ENCODE peak calls at places on chromosomes 11 and 22, in six cellular contexts. M, E, Y, D, G and V are unnamed samples.

GRCh38 chr11:88229303-88229702 is 54.1 kb upstream of the RAB38 start:
- DNase-seq in M (no peak), E (no peak), Y (no peak), D (no peak), G (no peak), V (no peak)

GRCh38 chr11:95282337-95282751 is 51.3 kb upstream of the SESN3 start:
- DNase-seq in M (no peak), E (no peak), Y (no peak), D (no peak), G (no peak), V (no peak)

GRCh38 chr11:122344281-122344680 is 228.3 kb upstream of the BLID start:
- DNase-seq in M (no peak), E (no peak), Y (no peak), D (peak), G (no peak), V (no peak)

GRCh38 chr22:47963660-47964059 is 1201.2 kb downstream of the TBC1D22A start:
- DNase-seq in M (no peak), E (no peak), Y (no peak), D (no peak), G (no peak), V (no peak)

GRCh38 chr11:11022126-11022730 is 164.4 kb upstream of the ZBED5 start:
- DNase-seq in M (no peak), E (peak), Y (peak), D (no peak), G (no peak), V (peak)

GRCh38 chr22:31753005-31753633 is 700 bp upstream of the DEPDC5 start:
- DNase-seq in M (no peak), E (peak), Y (peak), D (no peak), G (peak), V (no peak)

GRCh38 chr22:19632671-19633148 is 81.6 kb upstream of the SEPTIN5 start:
- DNase-seq in M (no peak), E (no peak), Y (no peak), D (no peak), G (no peak), V (no peak)

GRCh38 chr11:47101452-47101851 is 75.2 kb downstream of the ARFGAP2 start:
- DNase-seq in M (no peak), E (no peak), Y (no peak), D (no peak), G (no peak), V (no peak)

GRCh38 chr22:31829505-31829904 is 75.7 kb downstream of the DEPDC5 start:
- DNase-seq in M (no peak), E (no peak), Y (peak), D (peak), G (no peak), V (no peak)

GRCh38 chr22:48918585-48919186 is 909.0 kb downstream of the BRD1 start:
- DNase-seq in M (no peak), E (no peak), Y (no peak), D (no peak), G (no peak), V (peak)

GRCh38 chr22:17213976-17214375 is 5.3 kb downstream of the ADA2 start:
- DNase-seq in M (no peak), E (peak), Y (peak), D (no peak), G (no peak), V (no peak)

GRCh38 chr11:58900479-58901420 is 38.5 kb upstream of the GLYATL1 start:
- DNase-seq in M (peak), E (peak), Y (peak), D (no peak), G (peak), V (no peak)

GRCh38 chr11:109112748-109113378 is 309.1 kb upstream of the C11orf87 start:
- DNase-seq in M (no peak), E (no peak), Y (no peak), D (no peak), G (no peak), V (peak)

GRCh38 chr11:38667359-38667758 is 2069.3 kb upstream of the RAG2 start:
- DNase-seq in M (no peak), E (no peak), Y (no peak), D (no peak), G (no peak), V (no peak)

GRCh38 chr11:117771197-117771596 is 25.8 kb downstream of the DSCAML1 start:
- DNase-seq in M (no peak), E (no peak), Y (no peak), D (no peak), G (no peak), V (no peak)

GRCh38 chr11:114358711-114359110 is 41.6 kb downstream of the C11orf71 start:
- DNase-seq in M (no peak), E (peak), Y (no peak), D (no peak), G (no peak), V (no peak)

GRCh38 chr11:14425621-14426020 is 66.6 kb upstream of the RRAS2 start:
- DNase-seq in M (no peak), E (no peak), Y (no peak), D (no peak), G (no peak), V (no peak)

GRCh38 chr11:82046778-82047177 is 686.9 kb downstream of the FAM181B start:
- DNase-seq in M (no peak), E (no peak), Y (no peak), D (no peak), G (no peak), V (no peak)

GRCh38 chr11:11782532-11783110 is 59.2 kb upstream of the USP47 start:
- DNase-seq in M (no peak), E (peak), Y (no peak), D (no peak), G (no peak), V (peak)

GRCh38 chr22:46073683-46074504 is 76.4 kb upstream of the PPARA start:
- DNase-seq in M (no peak), E (peak), Y (no peak), D (no peak), G (no peak), V (peak)

GRCh38 chr11:108788565-108789199 is 123.8 kb downstream of the DDX10 start:
- DNase-seq in M (no peak), E (no peak), Y (no peak), D (peak), G (peak), V (peak)

GRCh38 chr11:73312806-73313403 is 4.8 kb downstream of the ARHGEF17 start:
- DNase-seq in M (no peak), E (no peak), Y (no peak), D (no peak), G (no peak), V (no peak)

GRCh38 chr22:24037851-24038765 is 27.0 kb downstream of the CABIN1 start:
- DNase-seq in M (no peak), E (no peak), Y (no peak), D (no peak), G (no peak), V (no peak)

GRCh38 chr22:27112273-27112672 is 454.9 kb downstream of the MIAT start:
- DNase-seq in M (no peak), E (no peak), Y (no peak), D (no peak), G (no peak), V (no peak)

GRCh38 chr22:22709719-22710445 is 65.5 kb downstream of the GGTLC2 start:
- DNase-seq in M (no peak), E (no peak), Y (peak), D (no peak), G (no peak), V (no peak)

GRCh38 chr11:119029340-119030028 is 1.2 kb downstream of the SLC37A4 start:
- DNase-seq in M (no peak), E (peak), Y (peak), D (no peak), G (no peak), V (no peak)

GRCh38 chr22:31440681-31441080 is 41.3 kb downstream of the DRG1 start:
- DNase-seq in M (no peak), E (no peak), Y (no peak), D (no peak), G (no peak), V (no peak)

GRCh38 chr22:41532908-41533825 is 11.1 kb downstream of the POLR3H start:
- DNase-seq in M (peak), E (peak), Y (peak), D (no peak), G (peak), V (peak)

GRCh38 chr11:118473537-118473936 is 37.2 kb downstream of the KMT2A start:
- DNase-seq in M (no peak), E (no peak), Y (no peak), D (no peak), G (no peak), V (no peak)

GRCh38 chr11:93329936-93330445 is 551 bp upstream of the DEUP1 start:
- DNase-seq in M (no peak), E (peak), Y (peak), D (no peak), G (no peak), V (peak)

GRCh38 chr11:102522332-102523207 is 8.0 kb downstream of the MMP7 start:
- DNase-seq in M (no peak), E (no peak), Y (no peak), D (no peak), G (no peak), V (no peak)

GRCh38 chr11:115659061-115659963 is 155.1 kb upstream of the CADM1 start:
- DNase-seq in M (no peak), E (no peak), Y (no peak), D (no peak), G (no peak), V (no peak)

GRCh38 chr22:24290459-24290858 is 19.8 kb downstream of the SPECC1L start:
- DNase-seq in M (no peak), E (no peak), Y (no peak), D (no peak), G (no peak), V (no peak)

GRCh38 chr11:43894546-43894945 is 13.9 kb downstream of the ALKBH3 start:
- DNase-seq in M (no peak), E (no peak), Y (no peak), D (no peak), G (no peak), V (no peak)

GRCh38 chr22:23389271-23390071 is 190.6 kb downstream of the IGLL1 start:
- DNase-seq in M (no peak), E (no peak), Y (no peak), D (no peak), G (no peak), V (no peak)

GRCh38 chr22:48398181-48398905 is 1429.3 kb downstream of the BRD1 start:
- DNase-seq in M (no peak), E (no peak), Y (no peak), D (no peak), G (no peak), V (no peak)

GRCh38 chr11:101686514-101686913 is 102.7 kb upstream of the TRPC6 start:
- DNase-seq in M (no peak), E (no peak), Y (no peak), D (no peak), G (no peak), V (no peak)

GRCh38 chr22:28034760-28035401 is 115.8 kb upstream of the PITPNB start:
- DNase-seq in M (no peak), E (peak), Y (peak), D (peak), G (no peak), V (peak)